ENCODE peak calls at places on chromosomes 6 and 20, in seven cellular contexts. V is right cardiac atrium; W is activated naive CD8-positive, alpha-beta T cell treated with anti-CD3 and anti-CD28 coated beads, Interleukin-2, amount 10 ng/mL, durations not matched to agents 7 days and 5 days; K is left lobe of liver; L is activated T-cell treated with anti-CD3 and anti-CD28 coated beads, Interleukin-2, amount 50 U/mL, for 4 hours; S is body of pancreas; T is upper lobe of left lung. M is an unnamed sample.

GRCh38 chr6:76742919-76743318 is 670.5 kb upstream of the IMPG1 start:
- ATAC-seq in V (no peak), S (no peak), T (no peak), L (no peak), K (no peak), W (no peak), M (no peak)

GRCh38 chr20:63568170-63568981 is 5.7 kb downstream of the HELZ2 start:
- ATAC-seq in W (peak; percentile 18), L (peak; percentile 25), K (peak; percentile 4), S (no peak), T (peak; percentile 8), V (no peak), M (no peak)

GRCh38 chr6:1574083-1574761 is 35.5 kb upstream of the FOXC1 start:
- ATAC-seq in S (no peak), K (no peak), W (no peak), T (no peak), V (no peak), L (no peak), M (peak; percentile 57)

GRCh38 chr20:25483431-25484132 is 76.1 kb downstream of the GINS1 start:
- ATAC-seq in S (no peak), K (no peak), T (no peak), W (no peak), L (no peak), V (no peak), M (no peak)

GRCh38 chr6:7697820-7698623 is 27.9 kb upstream of the BMP6 start:
- ATAC-seq in W (no peak), K (peak; percentile 80), V (peak; percentile 52), T (peak; percentile 87), L (peak; percentile 34), S (no peak), M (peak; percentile 88)

GRCh38 chr20:45801851-45802250 is 10.1 kb downstream of the DNTTIP1 start:
- ATAC-seq in K (no peak), V (no peak), T (no peak), W (no peak), L (no peak), S (no peak), M (no peak)

GRCh38 chr6:45000833-45001232 is 327.3 kb upstream of the RUNX2 start:
- ATAC-seq in L (no peak), K (no peak), S (no peak), W (peak; percentile 43), V (no peak), T (no peak), M (no peak)

GRCh38 chr6:38587766-38588362 is 51.9 kb downstream of the BTBD9 start:
- ATAC-seq in L (no peak), S (no peak), V (no peak), T (no peak), W (no peak), K (no peak), M (no peak)

GRCh38 chr20:34980543-34981213 is 25.0 kb downstream of the MYH7B start:
- ATAC-seq in T (no peak), V (no peak), W (no peak), L (no peak), S (no peak), K (no peak), M (no peak)

GRCh38 chr6:90219168-90219985 is 77.3 kb downstream of the BACH2 start:
- ATAC-seq in T (peak; percentile 74), L (no peak), W (peak; percentile 30), S (peak; percentile 30), V (peak; percentile 80), K (peak; percentile 1), M (peak; percentile 42)

GRCh38 chr20:57437672-57438330 is 46.6 kb downstream of the RBM38 start:
- ATAC-seq in L (no peak), V (no peak), T (no peak), S (no peak), K (no peak), W (no peak), M (no peak)

GRCh38 chr6:57116776-57117175 is 26.8 kb downstream of the ZNF451 start:
- ATAC-seq in T (no peak), S (no peak), V (no peak), W (no peak), L (no peak), K (no peak), M (no peak)